ENCODE peak calls at places on chromosomes 7 and 10, in nine cellular contexts. One of them, this sample, is unnamed.

GRCh38 chr10:113844091-113844490 is 9.8 kb downstream of the DCLRE1A start:
- DNase-seq in AG10803: no peak
- DNase-seq in endothelial cell: no peak
- DNase-seq in lung: no peak
- DNase-seq in neural crest cell: no peak
- DNase-seq in AG04450: no peak
- DNase-seq in CD4-positive, alpha-beta T cell: no peak
- DNase-seq in Calu3: no peak
- DNase-seq in dorsolateral prefrontal cortex: no peak
- DNase-seq in this sample: no peak

GRCh38 chr10:75776738-75777504 is 345.5 kb downstream of the LRMDA start:
- DNase-seq in AG10803: no peak
- DNase-seq in endothelial cell: no peak
- DNase-seq in lung: no peak
- DNase-seq in neural crest cell: no peak
- DNase-seq in AG04450: no peak
- DNase-seq in CD4-positive, alpha-beta T cell: no peak
- DNase-seq in Calu3: no peak
- DNase-seq in dorsolateral prefrontal cortex: no peak
- DNase-seq in this sample: no peak

GRCh38 chr10:59340279-59340678 is 22.1 kb downstream of the FAM13C start:
- DNase-seq in AG10803: no peak
- DNase-seq in endothelial cell: no peak
- DNase-seq in lung: no peak
- DNase-seq in neural crest cell: no peak
- DNase-seq in AG04450: no peak
- DNase-seq in CD4-positive, alpha-beta T cell: no peak
- DNase-seq in Calu3: no peak
- DNase-seq in dorsolateral prefrontal cortex: no peak
- DNase-seq in this sample: no peak

GRCh38 chr7:132806834-132807233 is 230.6 kb upstream of the PLXNA4 start:
- DNase-seq in AG10803: no peak
- DNase-seq in endothelial cell: no peak
- DNase-seq in lung: no peak
- DNase-seq in neural crest cell: no peak
- DNase-seq in AG04450: no peak
- DNase-seq in CD4-positive, alpha-beta T cell: no peak
- DNase-seq in Calu3: no peak
- DNase-seq in dorsolateral prefrontal cortex: no peak
- DNase-seq in this sample: no peak

GRCh38 chr7:77426521-77427051 is 10.4 kb upstream of the GSAP start:
- DNase-seq in AG10803: peak
- DNase-seq in endothelial cell: no peak
- DNase-seq in lung: no peak
- DNase-seq in neural crest cell: no peak
- DNase-seq in AG04450: no peak
- DNase-seq in CD4-positive, alpha-beta T cell: no peak
- DNase-seq in Calu3: no peak
- DNase-seq in dorsolateral prefrontal cortex: no peak
- DNase-seq in this sample: no peak

GRCh38 chr10:71419750-71420149 is 23.0 kb downstream of the CDH23 start:
- DNase-seq in AG10803: no peak
- DNase-seq in endothelial cell: no peak
- DNase-seq in lung: no peak
- DNase-seq in neural crest cell: no peak
- DNase-seq in AG04450: no peak
- DNase-seq in CD4-positive, alpha-beta T cell: no peak
- DNase-seq in Calu3: no peak
- DNase-seq in dorsolateral prefrontal cortex: no peak
- DNase-seq in this sample: no peak

GRCh38 chr7:87316846-87317545 is 28.5 kb upstream of the CROT start:
- DNase-seq in AG10803: peak
- DNase-seq in endothelial cell: no peak
- DNase-seq in lung: no peak
- DNase-seq in neural crest cell: no peak
- DNase-seq in AG04450: peak
- DNase-seq in CD4-positive, alpha-beta T cell: no peak
- DNase-seq in Calu3: no peak
- DNase-seq in dorsolateral prefrontal cortex: no peak
- DNase-seq in this sample: no peak

GRCh38 chr10:62388328-62388727 is 14.2 kb downstream of the ZNF365 start:
- DNase-seq in AG10803: no peak
- DNase-seq in endothelial cell: no peak
- DNase-seq in lung: no peak
- DNase-seq in neural crest cell: no peak
- DNase-seq in AG04450: no peak
- DNase-seq in CD4-positive, alpha-beta T cell: no peak
- DNase-seq in Calu3: no peak
- DNase-seq in dorsolateral prefrontal cortex: peak
- DNase-seq in this sample: no peak

GRCh38 chr7:127251458-127252379 is 1.0 kb downstream of the GRM8 start:
- DNase-seq in AG10803: no peak
- DNase-seq in endothelial cell: peak
- DNase-seq in lung: no peak
- DNase-seq in neural crest cell: peak
- DNase-seq in AG04450: no peak
- DNase-seq in CD4-positive, alpha-beta T cell: no peak
- DNase-seq in Calu3: no peak
- DNase-seq in dorsolateral prefrontal cortex: no peak
- DNase-seq in this sample: no peak

GRCh38 chr7:138388673-138389491 is 71.2 kb upstream of the TRIM24 start:
- DNase-seq in AG10803: no peak
- DNase-seq in endothelial cell: no peak
- DNase-seq in lung: no peak
- DNase-seq in neural crest cell: no peak
- DNase-seq in AG04450: no peak
- DNase-seq in CD4-positive, alpha-beta T cell: no peak
- DNase-seq in Calu3: peak
- DNase-seq in dorsolateral prefrontal cortex: no peak
- DNase-seq in this sample: no peak

GRCh38 chr10:103969436-103969835 is 2.5 kb downstream of the SLK start:
- DNase-seq in AG10803: no peak
- DNase-seq in endothelial cell: no peak
- DNase-seq in lung: no peak
- DNase-seq in neural crest cell: no peak
- DNase-seq in AG04450: no peak
- DNase-seq in CD4-positive, alpha-beta T cell: no peak
- DNase-seq in Calu3: no peak
- DNase-seq in dorsolateral prefrontal cortex: no peak
- DNase-seq in this sample: no peak

GRCh38 chr7:138396251-138397070 is 63.6 kb upstream of the TRIM24 start:
- DNase-seq in AG10803: no peak
- DNase-seq in endothelial cell: no peak
- DNase-seq in lung: peak
- DNase-seq in neural crest cell: peak
- DNase-seq in AG04450: no peak
- DNase-seq in CD4-positive, alpha-beta T cell: no peak
- DNase-seq in Calu3: peak
- DNase-seq in dorsolateral prefrontal cortex: no peak
- DNase-seq in this sample: no peak

GRCh38 chr10:79180619-79181221 is 112.0 kb downstream of the ZMIZ1 start:
- DNase-seq in AG10803: no peak
- DNase-seq in endothelial cell: no peak
- DNase-seq in lung: no peak
- DNase-seq in neural crest cell: no peak
- DNase-seq in AG04450: no peak
- DNase-seq in CD4-positive, alpha-beta T cell: no peak
- DNase-seq in Calu3: no peak
- DNase-seq in dorsolateral prefrontal cortex: no peak
- DNase-seq in this sample: no peak

GRCh38 chr10:130885021-130885655 is 426.4 kb downstream of the TCERG1L start:
- DNase-seq in AG10803: no peak
- DNase-seq in endothelial cell: no peak
- DNase-seq in lung: no peak
- DNase-seq in neural crest cell: no peak
- DNase-seq in AG04450: no peak
- DNase-seq in CD4-positive, alpha-beta T cell: no peak
- DNase-seq in Calu3: no peak
- DNase-seq in dorsolateral prefrontal cortex: no peak
- DNase-seq in this sample: no peak

GRCh38 chr10:13700461-13701144 is 113.8 kb downstream of the PRPF18 start:
- DNase-seq in AG10803: no peak
- DNase-seq in endothelial cell: no peak
- DNase-seq in lung: no peak
- DNase-seq in neural crest cell: no peak
- DNase-seq in AG04450: no peak
- DNase-seq in CD4-positive, alpha-beta T cell: no peak
- DNase-seq in Calu3: no peak
- DNase-seq in dorsolateral prefrontal cortex: no peak
- DNase-seq in this sample: no peak

GRCh38 chr10:108445746-108446145 is 1281.2 kb upstream of the SORCS1 start:
- DNase-seq in AG10803: peak
- DNase-seq in endothelial cell: no peak
- DNase-seq in lung: no peak
- DNase-seq in neural crest cell: no peak
- DNase-seq in AG04450: no peak
- DNase-seq in CD4-positive, alpha-beta T cell: no peak
- DNase-seq in Calu3: no peak
- DNase-seq in dorsolateral prefrontal cortex: no peak
- DNase-seq in this sample: no peak

GRCh38 chr7:138663741-138664710 is 37.1 kb downstream of the SVOPL start:
- DNase-seq in AG10803: no peak
- DNase-seq in endothelial cell: peak
- DNase-seq in lung: no peak
- DNase-seq in neural crest cell: peak
- DNase-seq in AG04450: no peak
- DNase-seq in CD4-positive, alpha-beta T cell: no peak
- DNase-seq in Calu3: peak
- DNase-seq in dorsolateral prefrontal cortex: no peak
- DNase-seq in this sample: no peak

GRCh38 chr7:64638822-64639221 is 27.1 kb upstream of the ZNF107 start:
- DNase-seq in AG10803: no peak
- DNase-seq in endothelial cell: no peak
- DNase-seq in lung: no peak
- DNase-seq in neural crest cell: no peak
- DNase-seq in AG04450: no peak
- DNase-seq in CD4-positive, alpha-beta T cell: no peak
- DNase-seq in Calu3: no peak
- DNase-seq in dorsolateral prefrontal cortex: no peak
- DNase-seq in this sample: no peak

GRCh38 chr7:130732980-130733865 is 784 bp downstream of the KLF14 start:
- DNase-seq in AG10803: no peak
- DNase-seq in endothelial cell: no peak
- DNase-seq in lung: no peak
- DNase-seq in neural crest cell: peak
- DNase-seq in AG04450: no peak
- DNase-seq in CD4-positive, alpha-beta T cell: peak
- DNase-seq in Calu3: peak
- DNase-seq in dorsolateral prefrontal cortex: no peak
- DNase-seq in this sample: peak

GRCh38 chr10:102517553-102517952 is 13.8 kb downstream of the SUFU start:
- DNase-seq in AG10803: peak
- DNase-seq in endothelial cell: no peak
- DNase-seq in lung: no peak
- DNase-seq in neural crest cell: no peak
- DNase-seq in AG04450: peak
- DNase-seq in CD4-positive, alpha-beta T cell: no peak
- DNase-seq in Calu3: no peak
- DNase-seq in dorsolateral prefrontal cortex: no peak
- DNase-seq in this sample: no peak

GRCh38 chr10:21989453-21990154 is 13.9 kb downstream of the DNAJC1 start:
- DNase-seq in AG10803: peak
- DNase-seq in endothelial cell: peak
- DNase-seq in lung: peak
- DNase-seq in neural crest cell: peak
- DNase-seq in AG04450: no peak
- DNase-seq in CD4-positive, alpha-beta T cell: peak
- DNase-seq in Calu3: peak
- DNase-seq in dorsolateral prefrontal cortex: peak
- DNase-seq in this sample: no peak

DNA sequence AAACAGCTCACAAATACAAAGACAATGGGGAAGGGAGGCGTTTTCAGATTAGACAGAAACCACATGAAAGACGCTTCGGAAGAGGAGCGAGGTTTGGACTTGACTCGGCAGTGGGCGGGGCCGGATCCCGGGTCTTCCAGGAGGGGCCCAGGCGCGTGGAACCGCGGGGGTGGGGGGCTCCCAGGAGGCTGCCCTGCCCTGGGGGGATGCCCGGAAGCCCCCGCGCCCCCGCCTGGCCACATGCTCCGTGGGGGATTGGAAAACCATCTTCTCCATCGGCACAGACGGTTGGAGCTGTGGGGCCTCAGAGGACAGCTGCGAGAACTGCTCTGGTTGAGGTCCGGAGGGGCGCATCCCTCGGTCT is 186.0 kb upstream of the SHH start:
- DNase-seq in AG10803: no peak
- DNase-seq in endothelial cell: no peak
- DNase-seq in lung: no peak
- DNase-seq in neural crest cell: no peak
- DNase-seq in AG04450: no peak
- DNase-seq in CD4-positive, alpha-beta T cell: no peak
- DNase-seq in Calu3: no peak
- DNase-seq in dorsolateral prefrontal cortex: no peak
- DNase-seq in this sample: no peak
- TF ChIP-seq CTCF in AG10803: no peak
- TF ChIP-seq CTCF in endothelial cell: no peak
- TF ChIP-seq CTCF in lung: no peak
- TF ChIP-seq CTCF in neural crest cell: no peak
- TF ChIP-seq CTCF in AG04450: no peak
- TF ChIP-seq CTCF in CD4-positive, alpha-beta T cell: no peak
- TF ChIP-seq CTCF in Calu3: no peak
- TF ChIP-seq CTCF in dorsolateral prefrontal cortex: no peak
- TF ChIP-seq CTCF in this sample: no peak

GRCh38 chr7:44922351-44922694 is 37.0 kb upstream of the PURB start:
- DNase-seq in AG10803: no peak
- DNase-seq in endothelial cell: no peak
- DNase-seq in lung: no peak
- DNase-seq in neural crest cell: no peak
- DNase-seq in AG04450: no peak
- DNase-seq in CD4-positive, alpha-beta T cell: no peak
- DNase-seq in Calu3: no peak
- DNase-seq in dorsolateral prefrontal cortex: no peak
- DNase-seq in this sample: no peak
- TF ChIP-seq CTCF in AG10803: no peak
- TF ChIP-seq CTCF in endothelial cell: no peak
- TF ChIP-seq CTCF in lung: no peak
- TF ChIP-seq CTCF in neural crest cell: peak
- TF ChIP-seq CTCF in AG04450: no peak
- TF ChIP-seq CTCF in CD4-positive, alpha-beta T cell: peak
- TF ChIP-seq CTCF in Calu3: no peak
- TF ChIP-seq CTCF in dorsolateral prefrontal cortex: no peak
- TF ChIP-seq CTCF in this sample: no peak

GRCh38 chr7:67631496-67631895 is 634.9 kb downstream of the TYW1 start:
- DNase-seq in AG10803: no peak
- DNase-seq in endothelial cell: no peak
- DNase-seq in lung: no peak
- DNase-seq in neural crest cell: no peak
- DNase-seq in AG04450: no peak
- DNase-seq in CD4-positive, alpha-beta T cell: no peak
- DNase-seq in Calu3: no peak
- DNase-seq in dorsolateral prefrontal cortex: peak
- DNase-seq in this sample: no peak

GRCh38 chr7:67636363-67637355 is 640.0 kb downstream of the TYW1 start:
- DNase-seq in AG10803: no peak
- DNase-seq in endothelial cell: no peak
- DNase-seq in lung: no peak
- DNase-seq in neural crest cell: no peak
- DNase-seq in AG04450: no peak
- DNase-seq in CD4-positive, alpha-beta T cell: no peak
- DNase-seq in Calu3: no peak
- DNase-seq in dorsolateral prefrontal cortex: peak
- DNase-seq in this sample: peak
- TF ChIP-seq CTCF in AG10803: peak
- TF ChIP-seq CTCF in endothelial cell: no peak
- TF ChIP-seq CTCF in lung: no peak
- TF ChIP-seq CTCF in neural crest cell: peak
- TF ChIP-seq CTCF in AG04450: no peak
- TF ChIP-seq CTCF in CD4-positive, alpha-beta T cell: no peak
- TF ChIP-seq CTCF in Calu3: no peak
- TF ChIP-seq CTCF in dorsolateral prefrontal cortex: no peak
- TF ChIP-seq CTCF in this sample: peak

GRCh38 chr10:30387646-30388243 is 38.7 kb upstream of the MTPAP start:
- DNase-seq in AG10803: peak
- DNase-seq in endothelial cell: no peak
- DNase-seq in lung: no peak
- DNase-seq in neural crest cell: no peak
- DNase-seq in AG04450: no peak
- DNase-seq in CD4-positive, alpha-beta T cell: no peak
- DNase-seq in Calu3: peak
- DNase-seq in dorsolateral prefrontal cortex: no peak
- DNase-seq in this sample: no peak
- TF ChIP-seq CTCF in AG10803: peak
- TF ChIP-seq CTCF in endothelial cell: no peak
- TF ChIP-seq CTCF in lung: no peak
- TF ChIP-seq CTCF in neural crest cell: no peak
- TF ChIP-seq CTCF in AG04450: no peak
- TF ChIP-seq CTCF in CD4-positive, alpha-beta T cell: no peak
- TF ChIP-seq CTCF in Calu3: peak
- TF ChIP-seq CTCF in dorsolateral prefrontal cortex: no peak
- TF ChIP-seq CTCF in this sample: no peak

This sample was measured in D721Med.